ENCODE peak calls at places on chromosome 20, in nine cellular contexts. U, Y, P, Q, V, G, C, O and H are unnamed samples.

GRCh38 chr20:33672426-33673114 is 1.7 kb downstream of the NECAB3 start:
- DNase-seq in U (no peak), Y (no peak), P (no peak), Q (no peak), V (no peak), G (no peak), C (no peak), O (no peak), H (no peak)

GRCh38 chr20:25219365-25219764 is 23.9 kb downstream of the ENTPD6 start:
- DNase-seq in U (no peak), Y (peak; percentile 21), P (no peak), Q (no peak), V (no peak), G (no peak), C (no peak), O (no peak), H (no peak)

GRCh38 chr20:435558-435957 is 26.8 kb downstream of the TBC1D20 start:
- DNase-seq in U (no peak), Y (peak; percentile 13), P (no peak), Q (no peak), V (no peak), G (no peak), C (no peak), O (no peak), H (peak; percentile 30)

GRCh38 chr20:728022-728944 is 40.0 kb downstream of the SLC52A3 start:
- DNase-seq in U (no peak), Y (no peak), P (peak; percentile 94), Q (peak; percentile 60), V (peak; percentile 18), G (peak; percentile 76), C (peak; percentile 31), O (peak; percentile 66), H (peak; percentile 80)

GRCh38 chr20:44584103-44584690 is 1.8 kb downstream of the PKIG start:
- DNase-seq in U (no peak), Y (no peak), P (no peak), Q (no peak), V (no peak), G (no peak), C (no peak), O (no peak), H (no peak)

GRCh38 chr20:17972121-17972520 is 3.3 kb downstream of the MGME1 start:
- DNase-seq in U (no peak), Y (no peak), P (no peak), Q (no peak), V (peak; percentile 42), G (no peak), C (no peak), O (no peak), H (no peak)

GRCh38 chr20:37316116-37316774 is 26.8 kb downstream of the MANBAL start:
- DNase-seq in U (no peak), Y (no peak), P (peak; percentile 27), Q (peak; percentile 25), V (no peak), G (no peak), C (no peak), O (no peak), H (no peak)

GRCh38 chr20:50632236-50632635 is 59.1 kb downstream of the RIPOR3 start:
- DNase-seq in U (no peak), Y (no peak), P (no peak), Q (no peak), V (no peak), G (no peak), C (no peak), O (no peak), H (no peak)

GRCh38 chr20:11103866-11104265 is 430.1 kb upstream of the JAG1 start:
- DNase-seq in U (no peak), Y (no peak), P (no peak), Q (no peak), V (peak; percentile 59), G (no peak), C (no peak), O (no peak), H (no peak)

GRCh38 chr20:6006603-6006949 is 47.3 kb downstream of the LRRN4 start:
- DNase-seq in U (no peak), Y (no peak), P (no peak), Q (no peak), V (no peak), G (no peak), C (no peak), O (no peak), H (no peak)

GRCh38 chr20:8535403-8536003 is 403.4 kb downstream of the PLCB1 start:
- DNase-seq in U (no peak), Y (no peak), P (peak; percentile 32), Q (no peak), V (no peak), G (no peak), C (no peak), O (no peak), H (no peak)

GRCh38 chr20:61940976-61941720 is 124.5 kb downstream of the TAF4 start:
- DNase-seq in U (no peak), Y (no peak), P (no peak), Q (no peak), V (no peak), G (no peak), C (no peak), O (no peak), H (peak; percentile 51)

GRCh38 chr20:25274891-25275812 is 27.3 kb downstream of the PYGB start:
- DNase-seq in U (no peak), Y (peak; percentile 39), P (no peak), Q (peak; percentile 24), V (no peak), G (no peak), C (no peak), O (peak; percentile 71), H (peak; percentile 56)

GRCh38 chr20:25397827-25398226 is 7.2 kb upstream of the ABHD12 start:
- DNase-seq in U (no peak), Y (no peak), P (no peak), Q (no peak), V (peak; percentile 30), G (no peak), C (no peak), O (no peak), H (no peak)

GRCh38 chr20:11796041-11796440 is 121.7 kb upstream of the BTBD3 start:
- DNase-seq in U (no peak), Y (no peak), P (no peak), Q (no peak), V (peak; percentile 43), G (no peak), C (no peak), O (no peak), H (no peak)

GRCh38 chr20:59573837-59574236 is 30.5 kb upstream of the PHACTR3 start:
- DNase-seq in U (no peak), Y (no peak), P (no peak), Q (no peak), V (no peak), G (no peak), C (no peak), O (no peak), H (no peak)

GRCh38 chr20:59571591-59572314 is 32.6 kb upstream of the PHACTR3 start:
- DNase-seq in U (no peak), Y (peak; percentile 53), P (peak; percentile 82), Q (peak; percentile 55), V (peak; percentile 38), G (peak; percentile 72), C (peak; percentile 42), O (peak; percentile 66), H (peak; percentile 66)

GRCh38 chr20:59571151-59571550 is 33.2 kb upstream of the PHACTR3 start:
- DNase-seq in U (no peak), Y (no peak), P (no peak), Q (no peak), V (no peak), G (no peak), C (no peak), O (no peak), H (no peak)

GRCh38 chr20:59574308-59574707 is 30.0 kb upstream of the PHACTR3 start:
- DNase-seq in U (no peak), Y (no peak), P (no peak), Q (no peak), V (no peak), G (no peak), C (no peak), O (no peak), H (no peak)

GRCh38 chr20:59572515-59572914 is 31.8 kb upstream of the PHACTR3 start:
- DNase-seq in U (no peak), Y (no peak), P (no peak), Q (no peak), V (no peak), G (no peak), C (no peak), O (no peak), H (no peak)
- H3K27me3 ChIP-seq in U (peaks cover 6% of the 10 kb centered on the region), Y (peaks cover 3% of the 10 kb centered on the region), P (peaks cover 94% of the 10 kb centered on the region), Q (peaks cover 81% of the 10 kb centered on the region), V (peaks cover 5% of the 10 kb centered on the region), G (peaks cover 11% of the 10 kb centered on the region), C (peaks cover 19% of the 10 kb centered on the region), O (peaks cover 31% of the 10 kb centered on the region), H (no peaks in the 10 kb centered on the region)

GRCh38 chr20:41367956-41368355 is 1.3 kb upstream of the EMILIN3 start:
- DNase-seq in U (no peak), Y (no peak), P (no peak), Q (no peak), V (no peak), G (no peak), C (no peak), O (no peak), H (no peak)
- H3K27me3 ChIP-seq in U (no peaks in the 10 kb centered on the region), Y (no peaks in the 10 kb centered on the region), P (peaks cover 63% of the 10 kb centered on the region), Q (peaks cover 60% of the 10 kb centered on the region), V (peaks cover 68% of the 10 kb centered on the region), G (peaks cover 6% of the 10 kb centered on the region), C (peaks cover 44% of the 10 kb centered on the region), O (peaks cover 36% of the 10 kb centered on the region), H (no peaks in the 10 kb centered on the region)

GRCh38 chr20:41364236-41364855 is 2.3 kb downstream of the EMILIN3 start:
- DNase-seq in U (no peak), Y (no peak), P (no peak), Q (no peak), V (no peak), G (no peak), C (no peak), O (no peak), H (no peak)

GRCh38 chr20:41367393-41367695 is 726 bp upstream of the EMILIN3 start:
- DNase-seq in U (no peak), Y (no peak), P (peak; percentile 42), Q (no peak), V (no peak), G (no peak), C (no peak), O (no peak), H (no peak)

GRCh38 chr20:41365785-41366545 is 653 bp downstream of the EMILIN3 start:
- DNase-seq in U (no peak), Y (no peak), P (peak; percentile 62), Q (no peak), V (no peak), G (no peak), C (no peak), O (no peak), H (peak; percentile 38)

GRCh38 chr20:41364967-41365765 is 1.5 kb downstream of the EMILIN3 start:
- DNase-seq in U (no peak), Y (no peak), P (no peak), Q (no peak), V (no peak), G (no peak), C (no peak), O (no peak), H (no peak)

GRCh38 chr20:41366546-41367392 is at the start of gene EMILIN3:
- DNase-seq in U (no peak), Y (no peak), P (peak; percentile 90), Q (no peak), V (no peak), G (peak; percentile 62), C (no peak), O (no peak), H (no peak)
- H3K27me3 ChIP-seq in U (no peaks in the 10 kb centered on the region), Y (no peaks in the 10 kb centered on the region), P (peaks cover 63% of the 10 kb centered on the region), Q (peaks cover 68% of the 10 kb centered on the region), V (peaks cover 61% of the 10 kb centered on the region), G (peaks cover 6% of the 10 kb centered on the region), C (peaks cover 44% of the 10 kb centered on the region), O (peaks cover 36% of the 10 kb centered on the region), H (no peaks in the 10 kb centered on the region)

GRCh38 chr20:36275011-36275410 is 31.1 kb upstream of the DLGAP4 start:
- DNase-seq in U (no peak), Y (no peak), P (no peak), Q (no peak), V (no peak), G (no peak), C (no peak), O (no peak), H (no peak)
- H3K27me3 ChIP-seq in U (no peaks in the 10 kb centered on the region), Y (no peaks in the 10 kb centered on the region), P (no peaks in the 10 kb centered on the region), Q (peaks cover 60% of the 10 kb centered on the region), V (peaks cover 63% of the 10 kb centered on the region), G (no peaks in the 10 kb centered on the region), C (peaks cover 8% of the 10 kb centered on the region), O (peaks cover 39% of the 10 kb centered on the region), H (no peaks in the 10 kb centered on the region)